ENCODE peak calls at places on chromosome 18, in five cellular contexts. One of them, this sample, is unnamed.

GRCh38 chr18:76130845-76131244 is 364.2 kb downstream of the ZNF516 start:
- DNase-seq in stimulated activated CD4-positive, alpha-beta T cell treated with anti-CD3 and anti-CD28 coated beads, Interleukin-1b, Interleukin-23, amount 100 ng/mL, for 1 hour: no peak
- DNase-seq in heart left ventricle: no peak
- DNase-seq in Caki2: no peak
- DNase-seq in kidney tubule cell: no peak
- DNase-seq in this sample: no peak

GRCh38 chr18:52275817-52276216 is 64.2 kb upstream of the DCC start:
- DNase-seq in stimulated activated CD4-positive, alpha-beta T cell treated with anti-CD3 and anti-CD28 coated beads, Interleukin-1b, Interleukin-23, amount 100 ng/mL, for 1 hour: no peak
- DNase-seq in heart left ventricle: no peak
- DNase-seq in kidney tubule cell: no peak
- DNase-seq in Caki2: no peak
- DNase-seq in this sample: no peak

GRCh38 chr18:7152485-7152884 is 34.9 kb upstream of the LAMA1 start:
- DNase-seq in Caki2: no peak
- DNase-seq in kidney tubule cell: no peak
- DNase-seq in heart left ventricle: no peak
- DNase-seq in stimulated activated CD4-positive, alpha-beta T cell treated with anti-CD3 and anti-CD28 coated beads, Interleukin-1b, Interleukin-23, amount 100 ng/mL, for 1 hour: no peak
- DNase-seq in this sample: no peak

GRCh38 chr18:27136208-27136535 is 48.9 kb downstream of the CHST9 start:
- DNase-seq in Caki2: peak
- DNase-seq in kidney tubule cell: peak
- DNase-seq in stimulated activated CD4-positive, alpha-beta T cell treated with anti-CD3 and anti-CD28 coated beads, Interleukin-1b, Interleukin-23, amount 100 ng/mL, for 1 hour: no peak
- DNase-seq in heart left ventricle: no peak
- DNase-seq in this sample: no peak

GRCh38 chr18:78656346-78656925 is 323.2 kb upstream of the SALL3 start:
- DNase-seq in Caki2: no peak
- DNase-seq in stimulated activated CD4-positive, alpha-beta T cell treated with anti-CD3 and anti-CD28 coated beads, Interleukin-1b, Interleukin-23, amount 100 ng/mL, for 1 hour: no peak
- DNase-seq in kidney tubule cell: no peak
- DNase-seq in heart left ventricle: no peak
- DNase-seq in this sample: no peak

GRCh38 chr18:32308493-32309120 is 118.8 kb downstream of the MEP1B start:
- DNase-seq in heart left ventricle: no peak
- DNase-seq in Caki2: peak
- DNase-seq in kidney tubule cell: peak
- DNase-seq in stimulated activated CD4-positive, alpha-beta T cell treated with anti-CD3 and anti-CD28 coated beads, Interleukin-1b, Interleukin-23, amount 100 ng/mL, for 1 hour: no peak
- DNase-seq in this sample: no peak

GRCh38 chr18:74778191-74778847 is 180.6 kb downstream of the ZNF407 start:
- DNase-seq in heart left ventricle: no peak
- DNase-seq in stimulated activated CD4-positive, alpha-beta T cell treated with anti-CD3 and anti-CD28 coated beads, Interleukin-1b, Interleukin-23, amount 100 ng/mL, for 1 hour: no peak
- DNase-seq in kidney tubule cell: peak
- DNase-seq in Caki2: no peak
- DNase-seq in this sample: no peak

GRCh38 chr18:23641143-23641720 is 21.5 kb downstream of the ANKRD29 start:
- DNase-seq in heart left ventricle: no peak
- DNase-seq in kidney tubule cell: no peak
- DNase-seq in stimulated activated CD4-positive, alpha-beta T cell treated with anti-CD3 and anti-CD28 coated beads, Interleukin-1b, Interleukin-23, amount 100 ng/mL, for 1 hour: no peak
- DNase-seq in Caki2: no peak
- DNase-seq in this sample: no peak

GRCh38 chr18:22168360-22168921 is 948 bp upstream of the GATA6 start:
- DNase-seq in kidney tubule cell: no peak
- DNase-seq in Caki2: peak
- DNase-seq in heart left ventricle: no peak
- DNase-seq in stimulated activated CD4-positive, alpha-beta T cell treated with anti-CD3 and anti-CD28 coated beads, Interleukin-1b, Interleukin-23, amount 100 ng/mL, for 1 hour: no peak
- DNase-seq in this sample: no peak

This sample was measured in AG09319.